ENCODE peak calls at places on chromosomes 11 and 22, in six cellular contexts. One of them, this sample, is unnamed.

GRCh38 chr11:71428861-71429435 is 19.2 kb downstream of the DHCR7 start:
- DNase-seq in neural crest cell: no peak
- DNase-seq in fibroblast of lung: no peak
- DNase-seq in cardiac fibroblast: peak
- DNase-seq in body of pancreas: no peak
- DNase-seq in fibroblast of the aortic adventitia: peak
- DNase-seq in this sample: no peak

GRCh38 chr11:34792143-34792542 is 124.0 kb downstream of the APIP start:
- DNase-seq in neural crest cell: no peak
- DNase-seq in fibroblast of lung: no peak
- DNase-seq in cardiac fibroblast: no peak
- DNase-seq in body of pancreas: no peak
- DNase-seq in fibroblast of the aortic adventitia: peak
- DNase-seq in this sample: no peak

GRCh38 chr22:45830531-45831245 is 146.3 kb downstream of the WNT7B start:
- DNase-seq in neural crest cell: no peak
- DNase-seq in fibroblast of lung: peak
- DNase-seq in cardiac fibroblast: no peak
- DNase-seq in body of pancreas: no peak
- DNase-seq in fibroblast of the aortic adventitia: peak
- DNase-seq in this sample: no peak

GRCh38 chr22:36009085-36009484 is 19.5 kb downstream of the RBFOX2 start:
- DNase-seq in neural crest cell: no peak
- DNase-seq in fibroblast of lung: peak
- DNase-seq in cardiac fibroblast: peak
- DNase-seq in body of pancreas: no peak
- DNase-seq in fibroblast of the aortic adventitia: peak
- DNase-seq in this sample: no peak

GRCh38 chr11:61985863-61986262 is 18.4 kb upstream of the FTH1 start:
- DNase-seq in neural crest cell: no peak
- DNase-seq in fibroblast of lung: no peak
- DNase-seq in cardiac fibroblast: peak
- DNase-seq in body of pancreas: peak
- DNase-seq in fibroblast of the aortic adventitia: no peak
- DNase-seq in this sample: no peak

GRCh38 chr22:18048441-18048898 is 24.1 kb upstream of the MICAL3 start:
- DNase-seq in neural crest cell: no peak
- DNase-seq in fibroblast of lung: peak
- DNase-seq in cardiac fibroblast: peak
- DNase-seq in body of pancreas: no peak
- DNase-seq in fibroblast of the aortic adventitia: peak
- DNase-seq in this sample: no peak

GRCh38 chr11:14942735-14943134 is 29.4 kb downstream of the CALCA start:
- DNase-seq in neural crest cell: no peak
- DNase-seq in fibroblast of lung: no peak
- DNase-seq in cardiac fibroblast: no peak
- DNase-seq in body of pancreas: no peak
- DNase-seq in fibroblast of the aortic adventitia: no peak
- DNase-seq in this sample: no peak

GRCh38 chr22:40817737-40818136 is 1.4 kb downstream of the SLC25A17 start:
- DNase-seq in neural crest cell: no peak
- DNase-seq in fibroblast of lung: no peak
- DNase-seq in cardiac fibroblast: no peak
- DNase-seq in body of pancreas: no peak
- DNase-seq in fibroblast of the aortic adventitia: no peak
- DNase-seq in this sample: no peak

GRCh38 chr22:47884775-47885174 is 1122.3 kb downstream of the TBC1D22A start:
- DNase-seq in neural crest cell: no peak
- DNase-seq in fibroblast of lung: no peak
- DNase-seq in cardiac fibroblast: no peak
- DNase-seq in body of pancreas: no peak
- DNase-seq in fibroblast of the aortic adventitia: no peak
- DNase-seq in this sample: no peak

DNA sequence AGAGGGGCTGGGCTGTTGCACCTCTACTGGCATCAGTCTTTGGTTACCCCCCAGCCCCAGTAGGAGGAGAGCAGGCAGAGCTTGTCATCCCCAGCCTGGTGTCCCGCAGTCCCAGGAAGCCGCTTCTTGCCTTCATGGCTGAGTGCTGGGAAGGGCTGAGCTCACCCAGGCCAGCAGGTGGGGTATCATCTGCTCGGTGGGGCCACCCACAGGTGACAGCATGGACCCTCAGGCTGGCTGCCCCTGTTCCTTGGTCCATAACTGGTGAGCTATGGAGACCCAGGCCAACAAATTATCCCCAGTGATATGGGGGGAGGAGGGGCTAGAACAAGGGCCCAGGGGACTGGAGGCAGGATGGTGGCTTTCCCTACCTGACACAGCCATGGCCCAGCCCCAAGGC is 6.5 kb upstream of the RHOD start:
- DNase-seq in neural crest cell: no peak
- DNase-seq in fibroblast of lung: no peak
- DNase-seq in cardiac fibroblast: no peak
- DNase-seq in body of pancreas: no peak
- DNase-seq in fibroblast of the aortic adventitia: no peak
- DNase-seq in this sample: no peak
- TF ChIP-seq CTCF in neural crest cell: no peak
- TF ChIP-seq CTCF in fibroblast of lung: no peak
- TF ChIP-seq CTCF in cardiac fibroblast: no peak
- TF ChIP-seq CTCF in body of pancreas: no peak
- TF ChIP-seq CTCF in fibroblast of the aortic adventitia: no peak
- TF ChIP-seq CTCF in this sample: no peak

DNA sequence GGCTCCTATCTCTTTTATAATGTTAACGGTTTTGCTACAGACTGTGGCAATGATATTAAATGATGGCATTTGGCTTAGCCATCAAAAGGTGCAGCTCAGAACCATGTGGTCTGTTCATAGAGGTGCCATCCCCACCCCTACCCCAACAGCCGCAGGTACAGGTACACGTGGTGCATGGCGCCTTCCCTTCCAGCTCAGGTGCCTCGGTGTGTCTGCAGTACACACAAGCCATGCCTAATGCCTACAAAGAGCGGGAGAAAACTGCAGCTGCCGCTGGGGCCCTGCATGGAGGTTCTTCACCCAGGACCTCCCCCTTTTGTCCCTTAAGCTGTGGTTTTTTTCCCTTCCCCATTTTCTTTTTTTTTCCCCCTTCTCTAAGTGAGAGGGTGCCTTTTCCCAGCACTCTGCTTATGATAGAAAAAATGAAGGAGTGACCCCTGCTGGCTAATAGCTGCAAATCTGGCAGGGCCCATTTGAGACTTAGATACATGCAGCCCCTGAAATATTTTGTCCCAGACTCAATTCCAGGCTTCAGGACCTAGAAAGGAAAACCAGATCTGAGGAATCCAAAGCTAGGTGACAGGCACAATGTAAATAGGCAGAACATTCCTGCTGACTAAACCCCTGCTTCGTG is 6.5 kb downstream of the OR52M1 start:
- DNase-seq in neural crest cell: no peak
- DNase-seq in fibroblast of lung: no peak
- DNase-seq in cardiac fibroblast: peak
- DNase-seq in body of pancreas: no peak
- DNase-seq in fibroblast of the aortic adventitia: peak
- DNase-seq in this sample: no peak
- TF ChIP-seq CTCF in neural crest cell: peak
- TF ChIP-seq CTCF in fibroblast of lung: peak
- TF ChIP-seq CTCF in cardiac fibroblast: peak
- TF ChIP-seq CTCF in body of pancreas: no peak
- TF ChIP-seq CTCF in fibroblast of the aortic adventitia: peak
- TF ChIP-seq CTCF in this sample: no peak

GRCh38 chr11:6413791-6414231 is 5.1 kb downstream of the APBB1 start:
- DNase-seq in neural crest cell: no peak
- DNase-seq in fibroblast of lung: no peak
- DNase-seq in cardiac fibroblast: no peak
- DNase-seq in body of pancreas: no peak
- DNase-seq in fibroblast of the aortic adventitia: no peak
- DNase-seq in this sample: no peak

GRCh38 chr11:6414874-6415328 is 4.0 kb downstream of the APBB1 start:
- DNase-seq in neural crest cell: no peak
- DNase-seq in fibroblast of lung: no peak
- DNase-seq in cardiac fibroblast: peak
- DNase-seq in body of pancreas: no peak
- DNase-seq in fibroblast of the aortic adventitia: no peak
- DNase-seq in this sample: no peak

GRCh38 chr11:6418199-6418957 is 516 bp downstream of the APBB1 start:
- DNase-seq in neural crest cell: peak
- DNase-seq in fibroblast of lung: no peak
- DNase-seq in cardiac fibroblast: peak
- DNase-seq in body of pancreas: peak
- DNase-seq in fibroblast of the aortic adventitia: no peak
- DNase-seq in this sample: peak

GRCh38 chr11:6420677-6421076 is 1.8 kb upstream of the APBB1 start:
- DNase-seq in neural crest cell: no peak
- DNase-seq in fibroblast of lung: no peak
- DNase-seq in cardiac fibroblast: no peak
- DNase-seq in body of pancreas: no peak
- DNase-seq in fibroblast of the aortic adventitia: no peak
- DNase-seq in this sample: no peak

GRCh38 chr11:6418958-6419611 is at the start of gene APBB1:
- DNase-seq in neural crest cell: peak
- DNase-seq in fibroblast of lung: peak
- DNase-seq in cardiac fibroblast: peak
- DNase-seq in body of pancreas: peak
- DNase-seq in fibroblast of the aortic adventitia: peak
- DNase-seq in this sample: peak
- TF ChIP-seq CTCF in neural crest cell: peak
- TF ChIP-seq CTCF in fibroblast of lung: peak
- TF ChIP-seq CTCF in cardiac fibroblast: peak
- TF ChIP-seq CTCF in body of pancreas: no peak
- TF ChIP-seq CTCF in fibroblast of the aortic adventitia: peak
- TF ChIP-seq CTCF in this sample: no peak

GRCh38 chr22:20215742-20216141 is 52.4 kb downstream of the RTN4R start:
- DNase-seq in neural crest cell: no peak
- DNase-seq in fibroblast of lung: no peak
- DNase-seq in cardiac fibroblast: no peak
- DNase-seq in body of pancreas: no peak
- DNase-seq in fibroblast of the aortic adventitia: no peak
- DNase-seq in this sample: no peak
- TF ChIP-seq CTCF in neural crest cell: no peak
- TF ChIP-seq CTCF in fibroblast of lung: no peak
- TF ChIP-seq CTCF in cardiac fibroblast: no peak
- TF ChIP-seq CTCF in body of pancreas: no peak
- TF ChIP-seq CTCF in fibroblast of the aortic adventitia: no peak
- TF ChIP-seq CTCF in this sample: no peak

GRCh38 chr11:12087075-12087775 is 23.2 kb upstream of the MICAL2 start:
- DNase-seq in neural crest cell: no peak
- DNase-seq in fibroblast of lung: peak
- DNase-seq in cardiac fibroblast: peak
- DNase-seq in body of pancreas: no peak
- DNase-seq in fibroblast of the aortic adventitia: peak
- DNase-seq in this sample: no peak
- TF ChIP-seq CTCF in neural crest cell: peak
- TF ChIP-seq CTCF in fibroblast of lung: no peak
- TF ChIP-seq CTCF in cardiac fibroblast: peak
- TF ChIP-seq CTCF in body of pancreas: no peak
- TF ChIP-seq CTCF in fibroblast of the aortic adventitia: peak
- TF ChIP-seq CTCF in this sample: no peak

This sample was measured in nephron progenitor cell.